ENCODE peak calls at places on chromosome 18, in seven cellular contexts. K is endodermal cell; L is foreskin fibroblast; Q is CD4-positive, alpha-beta T cell; W is gastrocnemius medialis; U is AG09319; N is body of pancreas. O is an unnamed sample.

GRCh38 chr18:13568443-13569392 is 157.6 kb downstream of the FAM210A start:
- DNase-seq in U (no peak), N (no peak), Q (no peak), L (no peak), W (no peak), K (no peak), O (no peak)

GRCh38 chr18:78830826-78831225 is 148.8 kb upstream of the SALL3 start:
- DNase-seq in U (no peak), W (no peak), N (no peak), L (no peak), K (no peak), Q (no peak), O (no peak)

GRCh38 chr18:3716116-3716660 is 266.2 kb downstream of the TGIF1 start:
- DNase-seq in W (no peak), L (no peak), N (no peak), U (no peak), K (no peak), Q (no peak), O (no peak)

GRCh38 chr18:75341267-75341666 is 86.2 kb downstream of the SMIM21 start:
- DNase-seq in L (no peak), N (no peak), Q (no peak), K (peak), U (no peak), W (no peak), O (no peak)

GRCh38 chr18:46563317-46563716 is 93.7 kb downstream of the LOXHD1 start:
- DNase-seq in U (no peak), W (no peak), K (peak), N (no peak), L (no peak), Q (no peak), O (no peak)

GRCh38 chr18:33901894-33902512 is 322.7 kb downstream of the NOL4 start:
- DNase-seq in N (no peak), W (no peak), L (no peak), K (no peak), U (no peak), Q (no peak), O (no peak)

GRCh38 chr18:58432050-58432727 is 196.7 kb downstream of the ALPK2 start:
- DNase-seq in K (no peak), Q (no peak), N (no peak), U (no peak), W (no peak), L (no peak), O (no peak)

GRCh38 chr18:45837283-45838070 is 12.0 kb downstream of the SIGLEC15 start:
- DNase-seq in U (no peak), W (no peak), Q (peak), N (peak), K (peak), L (peak), O (no peak)

GRCh38 chr18:23406271-23406787 is 46.8 kb upstream of the RIOK3 start:
- DNase-seq in K (no peak), W (no peak), L (no peak), N (no peak), Q (no peak), U (no peak), O (no peak)

GRCh38 chr18:10841203-10841602 is 308.2 kb downstream of the PIEZO2 start:
- DNase-seq in U (no peak), N (peak), W (no peak), K (no peak), Q (no peak), L (no peak), O (no peak)

GRCh38 chr18:45752681-45753080 is 28.7 kb downstream of the SLC14A1 start:
- DNase-seq in K (no peak), U (no peak), N (no peak), L (no peak), W (no peak), Q (no peak), O (no peak)

GRCh38 chr18:51253476-51253875 is 56.0 kb upstream of the MEX3C start:
- DNase-seq in K (no peak), L (no peak), W (no peak), U (no peak), Q (no peak), N (no peak), O (no peak)

GRCh38 chr18:24987271-24987932 is 364.6 kb downstream of the ZNF521 start:
- DNase-seq in W (peak), L (peak), U (peak), K (peak), N (no peak), Q (no peak), O (peak)

GRCh38 chr18:28189400-28190239 is 12.7 kb upstream of the CDH2 start:
- DNase-seq in U (peak), N (peak), W (no peak), L (peak), Q (no peak), K (peak), O (no peak)

DNA sequence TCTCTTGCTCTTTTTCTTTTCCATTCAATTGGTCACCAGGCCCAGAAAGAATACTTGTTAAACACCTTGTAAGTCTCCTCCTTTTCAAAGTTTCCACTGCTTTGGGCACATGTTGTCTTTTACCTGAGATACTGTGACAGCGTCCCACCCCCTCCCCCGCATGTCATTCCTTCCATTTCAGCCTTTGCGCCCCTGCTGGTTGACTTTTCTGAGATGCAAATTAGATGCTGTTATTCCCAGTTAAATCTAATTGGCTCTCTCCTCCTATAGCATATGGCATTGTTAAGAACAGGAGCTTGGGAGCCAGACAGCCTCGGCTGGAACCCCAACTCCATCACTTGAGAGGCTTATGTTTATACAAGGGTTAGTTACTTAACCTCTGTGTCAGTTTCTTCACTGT is 80.3 kb upstream of the GAREM1 start:
- DNase-seq in Q (no peak), U (no peak), W (no peak), K (peak), L (no peak), N (no peak), O (no peak)
- TF ChIP-seq CTCF in Q (no peak), U (no peak), W (no peak), K (peak), L (no peak), N (no peak), O (no peak)

DNA sequence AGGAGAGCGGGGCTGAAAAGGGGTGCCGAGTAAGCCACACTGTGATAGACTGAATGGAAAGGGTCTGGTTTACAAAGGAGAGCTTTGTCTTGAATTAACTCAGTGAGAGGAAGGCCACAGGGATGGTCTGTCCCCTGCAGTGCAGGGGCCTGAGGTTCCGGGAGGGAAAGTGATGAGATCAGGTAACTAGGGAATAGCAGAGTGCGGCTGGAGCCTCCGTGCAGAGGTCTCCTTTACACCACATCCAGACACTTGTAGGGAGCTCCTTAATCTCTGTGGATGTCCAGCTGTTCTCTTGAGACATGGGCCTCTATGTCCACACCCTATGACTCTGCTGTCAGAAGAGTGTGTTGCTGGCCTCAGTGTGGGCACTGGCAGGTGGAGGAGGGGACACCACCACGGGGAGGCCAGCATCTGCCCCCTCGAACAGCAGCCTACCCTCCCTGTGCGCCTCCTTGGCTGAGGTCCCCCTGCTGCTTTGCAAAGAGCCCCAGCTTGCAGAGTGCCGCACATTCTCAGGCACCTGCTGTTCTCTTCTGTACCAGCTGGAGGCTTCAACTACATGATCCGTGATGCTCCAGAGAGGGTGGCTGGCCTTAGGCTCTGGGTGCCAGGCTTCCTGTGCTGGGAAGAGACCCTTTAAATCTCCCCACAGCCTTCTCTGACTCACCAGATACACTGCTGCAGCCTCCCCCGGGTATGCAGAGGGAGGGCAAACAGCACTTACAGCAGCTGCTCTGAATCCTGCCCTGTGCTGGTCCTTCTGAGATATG is 25.9 kb downstream of the ENOSF1 start:
- DNase-seq in W (no peak), N (no peak), Q (no peak), L (no peak), K (peak), U (no peak), O (no peak)
- TF ChIP-seq CTCF in W (no peak), N (no peak), Q (no peak), L (no peak), K (peak), U (no peak), O (no peak)

DNA sequence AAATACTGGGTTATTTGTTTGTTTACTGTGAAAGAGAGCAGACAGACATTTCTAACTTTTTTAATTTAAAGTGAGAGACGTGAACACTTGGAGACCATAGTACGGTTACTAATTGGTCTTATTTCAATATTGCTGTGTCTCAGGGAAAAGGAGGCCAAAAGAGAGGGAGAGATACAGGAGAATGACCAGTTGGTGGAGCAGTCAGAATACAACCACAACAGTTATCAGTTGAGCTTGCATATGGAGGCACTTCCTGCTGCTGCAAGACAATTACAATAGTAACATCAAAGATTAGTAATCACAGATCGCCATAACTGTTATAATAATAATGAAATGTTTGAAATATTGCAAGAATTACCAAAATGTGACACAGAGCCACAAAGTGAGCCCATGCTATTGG is 58.2 kb downstream of the TWSG1 start:
- DNase-seq in W (no peak), U (no peak), K (no peak), L (no peak), N (no peak), Q (no peak), O (no peak)
- TF ChIP-seq CTCF in W (no peak), U (no peak), K (peak), L (no peak), N (no peak), Q (no peak), O (no peak)

GRCh38 chr18:35024965-35025364 is 16.2 kb upstream of the MAPRE2 start:
- DNase-seq in U (peak), W (peak), K (no peak), Q (no peak), L (peak), N (peak), O (peak)

GRCh38 chr18:35026407-35027061 is 14.7 kb upstream of the MAPRE2 start:
- DNase-seq in U (no peak), W (no peak), Q (no peak), N (no peak), K (peak), L (no peak), O (no peak)

GRCh38 chr18:35019929-35020328 is 21.3 kb upstream of the MAPRE2 start:
- DNase-seq in U (no peak), K (no peak), N (no peak), W (no peak), Q (no peak), L (no peak), O (no peak)

GRCh38 chr18:35024196-35024595 is 17.0 kb upstream of the MAPRE2 start:
- DNase-seq in U (no peak), Q (no peak), L (no peak), W (no peak), K (no peak), N (no peak), O (no peak)

GRCh38 chr18:35022430-35023001 is 18.7 kb upstream of the MAPRE2 start:
- DNase-seq in Q (no peak), W (no peak), U (no peak), N (no peak), L (no peak), K (no peak), O (no peak)
- TF ChIP-seq CTCF in Q (no peak), W (no peak), U (no peak), N (no peak), L (no peak), K (no peak), O (no peak)

O was measured in lower leg skin.